ENCODE peak calls at places on chromosome X, in eight cellular contexts. O is epithelial cell of esophagus, I is RWPE1, L is lower lobe of right lung, M is endothelial cell, D is upper lobe of right lung, Y is MM.1S, F is coronary artery. K is an unnamed sample.

GRCh38 chrX:53494427-53494826 is 60.3 kb upstream of the HSD17B10 start:
- DNase-seq in O (peak; percentile 24), D (no peak), I (no peak), M (no peak), L (no peak), F (no peak), Y (no peak), K (no peak)

GRCh38 chrX:49932786-49933185 is 10.4 kb downstream of the CLCN5 start:
- DNase-seq in O (no peak), Y (no peak), F (no peak), D (no peak), M (no peak), L (no peak), I (no peak), K (no peak)

GRCh38 chrX:111837226-111837625 is 38.8 kb upstream of the TRPC5OS start:
- DNase-seq in D (no peak), F (no peak), M (no peak), Y (no peak), O (no peak), L (no peak), I (no peak), K (no peak)

GRCh38 chrX:13955975-13956374 is 73.7 kb downstream of the GEMIN8 start:
- DNase-seq in Y (no peak), L (no peak), I (no peak), F (no peak), M (no peak), O (no peak), D (no peak), K (no peak)

GRCh38 chrX:148722966-148723365 is 222.5 kb downstream of the AFF2 start:
- DNase-seq in F (no peak), D (no peak), M (no peak), Y (no peak), L (no peak), O (no peak), I (no peak), K (no peak)

GRCh38 chrX:133608406-133608805 is 193.1 kb upstream of the GPC4 start:
- DNase-seq in F (no peak), M (no peak), Y (peak; percentile 63), O (peak; percentile 1), D (no peak), I (no peak), L (no peak), K (no peak)

GRCh38 chrX:148574247-148574973 is 74.0 kb downstream of the AFF2 start:
- DNase-seq in Y (no peak), O (peak; percentile 1), I (no peak), M (no peak), L (no peak), D (no peak), F (no peak), K (no peak)

GRCh38 chrX:1178580-1179057 is 33.8 kb downstream of the CRLF2 start:
- DNase-seq in Y (no peak), F (no peak), M (no peak), D (no peak), O (peak; percentile 61), I (peak; percentile 40), L (no peak), K (peak; percentile 27)

GRCh38 chrX:154444001-154444754 is at the start of gene FAM50A:
- DNase-seq in F (peak; percentile 84), D (peak; percentile 90), Y (peak; percentile 56), M (peak; percentile 60), L (peak; percentile 87), I (no peak), O (peak; percentile 40), K (no peak)

GRCh38 chrX:41541381-41541780 is 94.2 kb downstream of the NYX start:
- DNase-seq in O (no peak), M (no peak), Y (no peak), F (no peak), L (no peak), D (no peak), I (no peak), K (no peak)

GRCh38 chrX:35622601-35623000 is 175.5 kb upstream of the MAGEB16 start:
- DNase-seq in Y (no peak), D (no peak), M (no peak), O (no peak), L (no peak), I (no peak), F (no peak), K (no peak)

GRCh38 chrX:72644946-72645345 is 69.2 kb downstream of the PHKA1 start:
- DNase-seq in Y (peak; percentile 57), O (peak; percentile 53), L (no peak), I (no peak), D (no peak), M (no peak), F (no peak), K (no peak)

GRCh38 chrX:30219372-30219771 is 4.0 kb downstream of the MAGEB2 start:
- DNase-seq in O (no peak), I (no peak), F (no peak), Y (no peak), M (no peak), L (no peak), D (no peak), K (no peak)

GRCh38 chrX:37594755-37595382 is 23.4 kb downstream of the LANCL3 start:
- DNase-seq in M (no peak), I (no peak), F (no peak), Y (no peak), D (no peak), L (no peak), O (no peak), K (no peak)

GRCh38 chrX:12421918-12422317 is 283.6 kb downstream of the FRMPD4 start:
- DNase-seq in F (no peak), I (no peak), Y (no peak), L (no peak), M (no peak), O (no peak), D (no peak), K (no peak)

GRCh38 chrX:132610536-132610935 is 121.7 kb upstream of the MBNL3 start:
- DNase-seq in D (no peak), F (no peak), I (no peak), O (no peak), Y (no peak), L (no peak), M (no peak), K (no peak)

GRCh38 chrX:37883196-37883595 is 35.8 kb upstream of the DYNLT3 start:
- DNase-seq in F (no peak), Y (no peak), O (peak; percentile 63), I (peak; percentile 4), M (no peak), L (no peak), D (no peak), K (no peak)

DNA sequence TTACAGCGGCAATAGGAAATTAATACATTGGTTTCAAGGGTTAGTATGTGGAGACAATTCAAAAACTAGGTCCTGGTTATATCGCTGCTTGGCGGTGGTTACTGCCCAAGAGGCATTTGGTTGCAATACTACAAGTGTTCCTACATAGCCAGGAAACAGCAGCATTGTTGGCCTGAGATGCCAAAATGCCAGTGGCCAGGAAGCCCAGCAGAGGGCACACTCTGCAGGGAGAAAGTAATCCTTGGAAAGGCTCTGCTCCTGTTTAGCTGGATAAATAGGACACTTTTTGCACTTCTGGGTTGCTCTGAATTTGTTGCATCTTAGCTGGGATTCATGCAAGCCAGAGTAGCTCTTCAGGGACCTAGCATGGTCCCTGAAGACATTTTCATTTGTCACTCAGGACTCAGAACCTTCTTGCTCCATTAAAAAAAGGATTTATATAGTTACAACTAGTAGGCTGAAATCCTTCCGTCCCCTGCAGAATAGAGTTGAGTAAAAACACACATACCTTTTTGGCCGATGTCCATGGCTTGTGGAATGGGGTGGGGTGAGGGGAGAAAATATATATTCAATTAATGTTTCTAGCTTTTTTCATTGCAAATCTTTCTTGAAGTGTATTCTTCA is 8.1 kb upstream of the GPR119 start:
- DNase-seq in F (no peak), O (peak; percentile 49), L (no peak), I (peak; percentile 45), Y (peak; percentile 29), D (no peak), M (peak; percentile 50), K (peak; percentile 83)
- TF ChIP-seq CTCF in F (peak; percentile 52), O (peak; percentile 79), L (peak; percentile 52), I (peak; percentile 68), Y (peak; percentile 52), D (peak; percentile 56), M (no peak), K (peak; percentile 76)

DNA sequence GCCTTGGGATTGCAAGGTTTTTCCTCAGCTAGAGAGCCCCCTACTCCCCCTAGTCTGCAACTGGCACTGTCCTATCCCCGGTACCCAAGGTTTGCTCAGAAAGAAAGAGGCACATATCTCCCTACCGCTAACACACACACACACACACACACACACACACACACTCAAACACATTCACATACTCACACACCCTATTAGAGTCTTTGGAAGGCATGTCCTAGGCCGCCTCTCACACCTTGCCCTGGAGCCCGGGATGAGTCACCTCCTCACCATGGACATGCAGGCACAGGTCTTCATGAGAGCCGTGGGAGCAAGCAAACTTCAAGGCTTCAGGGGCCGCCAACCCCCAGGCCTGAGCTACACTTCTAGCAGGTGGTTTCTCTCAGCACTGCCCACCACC is 49.2 kb downstream of the PJA1 start:
- DNase-seq in O (peak; percentile 97), I (peak; percentile 86), Y (no peak), M (no peak), L (no peak), D (no peak), F (no peak), K (no peak)
- TF ChIP-seq CTCF in O (no peak), I (no peak), Y (no peak), M (no peak), L (no peak), D (no peak), F (no peak), K (no peak)

DNA sequence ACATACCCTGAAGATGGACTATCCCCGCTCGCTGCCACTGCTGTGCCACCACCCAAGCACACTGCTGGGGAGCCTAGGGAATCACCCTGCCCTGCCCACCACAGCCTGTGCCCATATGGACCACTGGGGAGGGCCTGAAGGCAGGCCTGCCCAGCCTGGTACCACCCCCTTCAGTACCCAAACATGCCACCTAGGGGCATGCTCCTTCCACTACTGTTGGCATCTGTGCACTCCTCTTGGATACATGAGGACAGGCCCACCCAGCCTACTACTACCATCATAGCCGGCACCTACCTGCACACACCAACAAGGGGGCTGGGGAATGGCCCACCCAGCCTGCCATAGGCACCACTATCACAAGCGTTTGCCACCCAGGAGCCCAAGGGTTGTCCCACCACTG is 30.1 kb upstream of the PRDX4 start:
- DNase-seq in F (no peak), L (no peak), I (no peak), O (no peak), Y (no peak), M (no peak), D (no peak), K (no peak)
- TF ChIP-seq CTCF in F (no peak), L (no peak), I (no peak), O (no peak), Y (no peak), M (no peak), D (no peak), K (no peak)

GRCh38 chrX:16469870-16470269 is 180.1 kb upstream of the S100G start:
- DNase-seq in I (no peak), L (no peak), D (no peak), M (no peak), Y (no peak), O (no peak), F (no peak), K (no peak)
- TF ChIP-seq CTCF in I (no peak), L (no peak), D (no peak), M (no peak), Y (no peak), O (no peak), F (no peak), K (no peak)

DNA sequence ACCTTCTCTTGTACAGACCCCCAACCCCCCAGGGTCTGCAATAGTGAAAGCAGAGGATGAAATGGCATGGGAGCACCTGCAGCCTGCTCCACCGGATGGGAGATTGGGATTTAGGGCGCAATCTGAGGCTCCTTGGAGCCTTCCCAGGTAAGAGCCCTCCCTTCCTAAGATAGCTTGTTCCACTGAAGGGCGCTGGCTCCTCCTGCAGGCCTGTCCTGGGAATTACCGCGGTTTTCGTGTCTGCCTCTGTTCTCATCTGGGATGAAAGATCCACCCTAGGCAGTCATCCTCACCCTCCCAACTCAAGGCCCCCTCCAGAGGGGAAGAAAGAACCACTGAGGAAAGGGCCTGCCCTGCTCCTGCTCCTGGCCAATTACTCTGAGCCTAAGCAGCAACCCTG is 547.6 kb downstream of the SMARCA1 start:
- DNase-seq in D (no peak), L (no peak), F (no peak), M (peak; percentile 59), I (peak; percentile 14), Y (peak; percentile 8), O (peak; percentile 17), K (no peak)
- TF ChIP-seq CTCF in D (peak; percentile 33), L (peak; percentile 30), F (no peak), M (peak; percentile 53), I (peak; percentile 34), Y (peak; percentile 77), O (peak; percentile 55), K (peak; percentile 47)